ENCODE peak calls at places on chromosomes 16 and 17, in four cellular contexts. N, H, J and V are unnamed samples.

GRCh38 chr16:75733305-75734141 is 7.2 kb upstream of the CPHXL start:
- DNase-seq in N (no peak), H (no peak), J (peak; percentile 33), V (peak; percentile 33)

GRCh38 chr17:57534863-57535651 is 210.0 kb downstream of the CCDC182 start:
- DNase-seq in N (no peak), H (no peak), J (no peak), V (no peak)

GRCh38 chr17:55731586-55732250 is 9.1 kb upstream of the TMEM100 start:
- DNase-seq in N (no peak), H (no peak), J (peak; percentile 57), V (no peak)

GRCh38 chr17:33171931-33172330 is 121.2 kb downstream of the ASIC2 start:
- DNase-seq in N (no peak), H (no peak), J (no peak), V (no peak)

GRCh38 chr17:64216030-64216384 is 47.1 kb downstream of the TEX2 start:
- DNase-seq in N (no peak), H (no peak), J (no peak), V (no peak)

GRCh38 chr16:20884240-20884556 is 16.0 kb downstream of the DCUN1D3 start:
- DNase-seq in N (no peak), H (no peak), J (peak; percentile 63), V (no peak)

GRCh38 chr16:58102665-58103427 is 26.3 kb downstream of the CFAP20 start:
- DNase-seq in N (no peak), H (no peak), J (no peak), V (no peak)

GRCh38 chr17:17710728-17711541 is 29.7 kb downstream of the RAI1 start:
- DNase-seq in N (no peak), H (no peak), J (peak; percentile 82), V (peak; percentile 72)

GRCh38 chr17:1259910-1260389 is 10.3 kb upstream of the BHLHA9 start:
- DNase-seq in N (no peak), H (no peak), J (no peak), V (no peak)

GRCh38 chr17:69501591-69502468 is 87.3 kb downstream of the MAP2K6 start:
- DNase-seq in N (no peak), H (no peak), J (no peak), V (no peak)

GRCh38 chr16:27313422-27314160 is at the start of gene IL4R:
- DNase-seq in N (peak; percentile 66), H (peak; percentile 62), J (peak; percentile 75), V (no peak)

GRCh38 chr16:67394271-67395104 is 1.2 kb upstream of the TPPP3 start:
- DNase-seq in N (no peak), H (no peak), J (no peak), V (no peak)

GRCh38 chr16:19432429-19432828 is 14.7 kb downstream of the TMC5 start:
- DNase-seq in N (no peak), H (no peak), J (no peak), V (no peak)